ENCODE peak calls at places on chromosomes 6 and 20, in seven cellular contexts. E, K, S, X, D, P and V are unnamed samples.

GRCh38 chr6:156167289-156168076 is 609.7 kb upstream of the ARID1B start:
- DNase-seq in E (no peak), K (no peak), S (no peak), X (peak; percentile 45), D (no peak), P (peak; percentile 49), V (peak; percentile 6)

GRCh38 chr6:114564302-114564933 is 221.6 kb upstream of the HS3ST5 start:
- DNase-seq in E (no peak), K (no peak), S (no peak), X (no peak), D (no peak), P (no peak), V (no peak)

GRCh38 chr6:147742445-147742844 is 234.0 kb downstream of the SAMD5 start:
- DNase-seq in E (no peak), K (no peak), S (no peak), X (no peak), D (no peak), P (no peak), V (no peak)

GRCh38 chr20:19981091-19981490 is 36.1 kb upstream of the NAA20 start:
- DNase-seq in E (no peak), K (no peak), S (no peak), X (no peak), D (no peak), P (no peak), V (no peak)

GRCh38 chr6:26033132-26033941 is 53.9 kb upstream of the HFE start:
- DNase-seq in E (no peak), K (peak; percentile 70), S (peak; percentile 46), X (peak; percentile 99), D (peak; percentile 95), P (peak; percentile 78), V (peak; percentile 97)

GRCh38 chr6:163293286-163293685 is 121.2 kb upstream of the QKI start:
- DNase-seq in E (no peak), K (no peak), S (no peak), X (no peak), D (no peak), P (no peak), V (no peak)

GRCh38 chr6:42929928-42930360 is 664 bp downstream of the CNPY3 start:
- DNase-seq in E (peak; percentile 10), K (no peak), S (peak; percentile 43), X (peak; percentile 66), D (no peak), P (no peak), V (peak; percentile 12)

GRCh38 chr6:89025633-89026032 is 54.9 kb upstream of the PNRC1 start:
- DNase-seq in E (no peak), K (no peak), S (no peak), X (no peak), D (no peak), P (no peak), V (no peak)

GRCh38 chr6:69861986-69862385 is 4.4 kb upstream of the COL19A1 start:
- DNase-seq in E (no peak), K (no peak), S (no peak), X (no peak), D (no peak), P (no peak), V (no peak)

GRCh38 chr20:53738945-53739798 is 145.5 kb upstream of the ZNF217 start:
- DNase-seq in E (no peak), K (no peak), S (no peak), X (peak; percentile 14), D (no peak), P (no peak), V (no peak)

GRCh38 chr20:50655325-50655880 is 35.9 kb downstream of the RIPOR3 start:
- DNase-seq in E (no peak), K (peak; percentile 79), S (no peak), X (peak; percentile 90), D (peak; percentile 85), P (peak; percentile 93), V (no peak)

GRCh38 chr6:144185133-144185836 is 35.0 kb downstream of the STX11 start:
- DNase-seq in E (no peak), K (no peak), S (no peak), X (no peak), D (no peak), P (no peak), V (no peak)

GRCh38 chr6:160882741-160883340 is 108.7 kb upstream of the MAP3K4 start:
- DNase-seq in E (no peak), K (no peak), S (no peak), X (peak; percentile 11), D (peak; percentile 2), P (no peak), V (no peak)

GRCh38 chr6:53615633-53616449 is 49.7 kb downstream of the KLHL31 start:
- DNase-seq in E (no peak), K (no peak), S (no peak), X (peak; percentile 48), D (no peak), P (no peak), V (peak; percentile 22)

GRCh38 chr20:17848649-17849048 is 119.9 kb downstream of the SNX5 start:
- DNase-seq in E (no peak), K (no peak), S (no peak), X (no peak), D (no peak), P (no peak), V (no peak)

GRCh38 chr6:71468841-71469750 is 180.5 kb downstream of the OGFRL1 start:
- DNase-seq in E (no peak), K (no peak), S (no peak), X (peak; percentile 89), D (peak; percentile 77), P (peak; percentile 27), V (peak; percentile 93)

GRCh38 chr6:111880181-111880944 is 7.1 kb upstream of the FYN start:
- DNase-seq in E (no peak), K (no peak), S (no peak), X (peak; percentile 49), D (no peak), P (no peak), V (no peak)

GRCh38 chr6:16514249-16514648 is 247.0 kb downstream of the ATXN1 start:
- DNase-seq in E (no peak), K (no peak), S (no peak), X (peak; percentile 82), D (no peak), P (no peak), V (peak; percentile 45)

GRCh38 chr20:51447097-51447764 is 95.3 kb downstream of the NFATC2 start:
- DNase-seq in E (peak; percentile 33), K (peak; percentile 79), S (no peak), X (peak; percentile 96), D (peak; percentile 84), P (peak; percentile 93), V (peak; percentile 96)

GRCh38 chr6:133889557-133890301 is 816 bp downstream of the TCF21 start:
- DNase-seq in E (no peak), K (no peak), S (no peak), X (peak; percentile 68), D (no peak), P (peak; percentile 33), V (no peak)

GRCh38 chr6:148348778-148349177 is 6.1 kb downstream of the SASH1 start:
- DNase-seq in E (no peak), K (no peak), S (no peak), X (no peak), D (no peak), P (no peak), V (no peak)

GRCh38 chr6:149266659-149267058 is 50.9 kb upstream of the TAB2 start:
- DNase-seq in E (no peak), K (no peak), S (no peak), X (no peak), D (no peak), P (no peak), V (no peak)

GRCh38 chr6:83511901-83512681 is at the start of gene PRSS35:
- DNase-seq in E (no peak), K (peak; percentile 58), S (peak; percentile 1), X (peak; percentile 61), D (no peak), P (peak; percentile 23), V (no peak)
- H3K4me3 ChIP-seq in E (peak within 1 kb of the TSS; percentile 66), K (peak within 1 kb of the TSS; percentile 51), S (no peak within 1 kb of the TSS), X (peak within 1 kb of the TSS; percentile 57), D (peak within 1 kb of the TSS; percentile 56), P (peak within 1 kb of the TSS; percentile 26), V (peak within 1 kb of the TSS; percentile 51)

GRCh38 chr6:129345890-129346289 is 364.1 kb downstream of the ARHGAP18 start:
- DNase-seq in E (no peak), K (no peak), S (no peak), X (peak; percentile 73), D (peak; percentile 71), P (no peak), V (no peak)

GRCh38 chr6:129351807-129352206 is 358.2 kb downstream of the ARHGAP18 start:
- DNase-seq in E (no peak), K (no peak), S (no peak), X (no peak), D (no peak), P (no peak), V (no peak)

GRCh38 chr6:129353067-129353466 is 356.9 kb downstream of the ARHGAP18 start:
- DNase-seq in E (no peak), K (no peak), S (no peak), X (no peak), D (no peak), P (no peak), V (no peak)

GRCh38 chr6:129346964-129347363 is 363.0 kb downstream of the ARHGAP18 start:
- DNase-seq in E (no peak), K (no peak), S (no peak), X (no peak), D (no peak), P (no peak), V (no peak)

DNA sequence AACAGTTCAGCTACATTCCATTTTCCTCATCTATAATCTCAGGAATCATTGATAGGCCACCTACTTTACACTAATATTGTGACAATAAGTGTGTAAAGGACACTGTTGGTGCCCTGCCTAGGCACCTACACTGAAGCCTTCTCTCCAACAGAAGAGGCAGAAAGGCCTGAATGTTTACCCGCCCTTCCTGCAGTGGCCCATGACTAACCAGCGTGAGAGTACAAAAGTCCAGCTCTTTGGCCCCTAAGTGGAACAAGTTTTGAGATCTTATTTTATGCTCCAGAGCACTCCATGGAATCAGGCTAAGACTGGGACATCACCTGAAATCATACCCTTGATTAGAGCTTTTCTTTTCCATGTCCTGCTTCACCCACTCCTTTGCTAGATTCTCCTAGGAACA is 359.7 kb downstream of the ARHGAP18 start:
- DNase-seq in E (no peak), K (no peak), S (no peak), X (no peak), D (no peak), P (no peak), V (no peak)
- TF ChIP-seq CTCF in E (no peak), K (no peak), S (no peak), X (no peak), D (no peak), P (no peak), V (no peak)

DNA sequence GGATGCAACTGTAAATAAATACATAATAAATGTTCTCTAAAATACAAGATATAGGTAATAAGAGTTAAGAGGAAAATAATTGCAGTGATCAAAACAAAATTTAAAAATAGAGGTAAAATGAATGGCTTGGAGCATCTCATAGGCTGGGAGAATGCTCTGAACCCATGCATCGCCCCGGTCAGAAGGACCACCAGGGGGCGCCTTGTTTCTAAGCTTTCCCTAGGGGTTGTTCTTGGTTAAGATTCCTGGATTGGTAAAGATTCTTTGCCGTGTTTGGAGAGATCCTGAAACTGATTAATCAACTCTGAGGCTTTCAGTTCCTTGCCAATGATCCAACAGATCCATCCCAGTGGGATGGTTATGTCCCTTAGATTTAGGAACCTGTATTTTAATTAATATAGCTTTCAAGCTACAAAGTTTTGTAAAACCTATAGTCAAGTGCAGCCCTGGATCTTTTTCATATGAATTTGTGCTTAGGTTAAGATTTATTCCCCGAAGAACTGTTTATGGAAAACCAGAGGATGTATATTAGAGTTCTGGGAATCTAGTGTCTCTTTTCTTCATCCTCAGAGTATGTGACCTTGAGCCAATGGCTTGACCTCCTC is 45.3 kb upstream of the PRELID3B start:
- DNase-seq in E (no peak), K (peak; percentile 89), S (peak; percentile 84), X (peak; percentile 67), D (no peak), P (peak; percentile 62), V (peak; percentile 19)
- H3K4me3 ChIP-seq in E (no peak overlapping the region), K (no peak overlapping the region), S (no peak overlapping the region), X (no peak overlapping the region), D (no peak overlapping the region), P (no peak overlapping the region), V (no peak overlapping the region)

GRCh38 chr6:37552267-37552666 is 52.6 kb upstream of the CCDC167 start:
- DNase-seq in E (no peak), K (no peak), S (no peak), X (no peak), D (no peak), P (no peak), V (no peak)
- TF ChIP-seq CTCF in E (no peak), K (no peak), S (no peak), X (no peak), D (no peak), P (no peak), V (no peak)